ENCODE peak calls at places on chromosomes 2 and 18, in six cellular contexts. B is body of pancreas, R is kidney, O is adrenal gland, F is pancreas, D is PC-3. K is an unnamed sample.

GRCh38 chr2:54208364-54209240 is 47.4 kb downstream of the TSPYL6 start:
- DNase-seq in B (no peak), R (no peak), O (no peak), F (no peak), D (no peak), K (no peak)

GRCh38 chr2:210225461-210225798 is 183 bp upstream of the ACADL start:
- DNase-seq in B (no peak), R (no peak), O (no peak), F (no peak), D (no peak), K (no peak)

GRCh38 chr18:72878561-72878960 is 10.8 kb upstream of the NETO1 start:
- DNase-seq in B (no peak), R (no peak), O (no peak), F (no peak), D (no peak), K (no peak)

GRCh38 chr2:130302164-130302886 is 40.4 kb upstream of the IMP4 start:
- DNase-seq in B (no peak), R (no peak), O (no peak), F (no peak), D (no peak), K (no peak)

GRCh38 chr2:37376421-37377186 is 32.2 kb downstream of the QPCT start:
- DNase-seq in B (peak; percentile 14), R (no peak), O (peak; percentile 86), F (no peak), D (peak; percentile 95), K (no peak)

GRCh38 chr2:99674031-99674430 is 184.2 kb upstream of the REV1 start:
- DNase-seq in B (no peak), R (no peak), O (no peak), F (no peak), D (no peak), K (no peak)

GRCh38 chr2:100773538-100773937 is 46.4 kb upstream of the NPAS2 start:
- DNase-seq in B (no peak), R (no peak), O (no peak), F (no peak), D (no peak), K (no peak)

GRCh38 chr2:219155054-219155644 is 5.5 kb downstream of the NHEJ1 start:
- DNase-seq in B (peak; percentile 51), R (no peak), O (peak; percentile 56), F (no peak), D (peak; percentile 89), K (no peak)

GRCh38 chr18:21638822-21639221 is 26.7 kb downstream of the SNRPD1 start:
- DNase-seq in B (no peak), R (no peak), O (no peak), F (no peak), D (no peak), K (no peak)

GRCh38 chr2:152561251-152561650 is 156.0 kb downstream of the PRPF40A start:
- DNase-seq in B (no peak), R (no peak), O (no peak), F (no peak), D (no peak), K (no peak)

GRCh38 chr2:234098675-234099195 is 48.2 kb downstream of the SPP2 start:
- DNase-seq in B (no peak), R (no peak), O (no peak), F (no peak), D (no peak), K (no peak)

GRCh38 chr2:37349376-37349775 is 4.9 kb downstream of the QPCT start:
- DNase-seq in B (no peak), R (no peak), O (no peak), F (no peak), D (no peak), K (no peak)

GRCh38 chr2:54722641-54723299 is 692 bp upstream of the EML6 start:
- DNase-seq in B (peak; percentile 9), R (no peak), O (peak; percentile 50), F (no peak), D (peak; percentile 31), K (no peak)

GRCh38 chr2:157901325-157901724 is 25.2 kb upstream of the ACVR1 start:
- DNase-seq in B (no peak), R (no peak), O (no peak), F (no peak), D (no peak), K (no peak)

GRCh38 chr2:84636080-84636971 is 120.0 kb downstream of the DNAH6 start:
- DNase-seq in B (no peak), R (no peak), O (no peak), F (no peak), D (no peak), K (no peak)

GRCh38 chr2:132589966-132590365 is 80.0 kb downstream of the LYPD1 start:
- DNase-seq in B (no peak), R (no peak), O (no peak), F (no peak), D (no peak), K (no peak)

GRCh38 chr18:23963443-23964185 is 50.9 kb upstream of the TTC39C start:
- DNase-seq in B (no peak), R (no peak), O (no peak), F (no peak), D (peak; percentile 32), K (no peak)
- TF ChIP-seq CTCF in B (no peak), R (no peak), O (no peak), F (no peak), D (peak; percentile 44), K (no peak)

DNA sequence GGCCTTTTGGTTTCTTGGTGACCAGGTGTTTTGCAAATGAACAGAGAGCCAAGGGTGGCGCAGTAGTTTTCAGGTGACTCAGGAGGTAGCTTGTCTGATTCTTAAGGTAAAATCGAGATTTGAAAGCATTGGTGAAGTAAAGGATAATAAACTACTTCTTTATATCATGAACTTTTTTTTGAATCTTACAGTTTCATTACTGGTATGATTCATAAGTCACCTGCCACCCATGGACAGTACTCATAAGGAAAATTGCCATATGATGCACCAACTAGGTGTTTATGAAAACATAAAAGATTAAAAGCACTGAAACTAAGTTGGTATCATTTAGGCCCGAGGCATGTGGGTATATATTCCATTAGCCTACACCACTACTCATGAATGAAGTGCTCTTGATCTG is 84.1 kb upstream of the MGAT5 start:
- DNase-seq in B (no peak), R (no peak), O (no peak), F (no peak), D (no peak), K (no peak)
- TF ChIP-seq CTCF in B (no peak), R (no peak), O (no peak), F (no peak), D (no peak), K (no peak)

DNA sequence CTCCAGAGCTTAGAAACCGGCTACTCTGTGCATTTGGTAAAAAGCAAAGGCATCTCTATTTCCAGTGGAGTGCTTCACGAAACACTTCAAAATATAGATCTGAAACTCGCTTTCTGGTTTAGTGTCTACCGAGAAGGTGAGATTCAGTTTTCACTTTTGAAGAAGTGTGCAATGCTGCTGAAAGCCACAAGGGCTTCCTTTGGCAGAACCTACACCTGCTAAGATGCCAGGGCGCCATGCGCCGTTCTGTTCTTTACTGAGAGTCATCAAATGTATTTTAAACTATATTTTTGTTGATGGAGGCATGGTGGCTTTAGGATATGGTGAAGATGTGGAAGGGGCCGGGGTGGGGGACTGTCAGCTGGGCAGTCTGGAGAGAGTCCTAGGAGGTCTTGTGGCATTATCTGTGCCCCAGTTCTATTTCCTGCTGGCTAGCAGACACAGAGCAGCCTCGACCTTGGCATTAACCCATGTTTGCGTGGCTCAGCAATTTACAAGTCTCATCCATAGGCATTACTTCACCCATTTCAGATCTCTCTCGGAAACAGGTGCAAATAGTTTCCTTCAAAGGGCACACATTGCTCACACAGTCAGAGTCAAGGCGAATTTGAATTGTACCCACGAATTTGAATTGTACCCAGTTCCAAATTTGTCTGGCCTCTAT is 46.7 kb upstream of the KCNF1 start:
- DNase-seq in B (no peak), R (no peak), O (no peak), F (no peak), D (no peak), K (no peak)
- TF ChIP-seq CTCF in B (no peak), R (no peak), O (peak; percentile 22), F (no peak), D (peak; percentile 30), K (no peak)

GRCh38 chr2:109222422-109222821 is 93.4 kb downstream of the SH3RF3 start:
- DNase-seq in B (no peak), R (no peak), O (no peak), F (no peak), D (no peak), K (no peak)

GRCh38 chr2:109226128-109226527 is 97.1 kb downstream of the SH3RF3 start:
- DNase-seq in B (no peak), R (no peak), O (peak; percentile 50), F (no peak), D (no peak), K (no peak)

GRCh38 chr2:109223490-109223889 is 94.5 kb downstream of the SH3RF3 start:
- DNase-seq in B (no peak), R (no peak), O (no peak), F (no peak), D (no peak), K (no peak)

GRCh38 chr2:109225170-109225775 is 96.3 kb downstream of the SH3RF3 start:
- DNase-seq in B (no peak), R (no peak), O (peak; percentile 13), F (no peak), D (no peak), K (no peak)

GRCh38 chr2:109222825-109223471 is 93.9 kb downstream of the SH3RF3 start:
- DNase-seq in B (no peak), R (no peak), O (peak; percentile 20), F (no peak), D (no peak), K (no peak)
- TF ChIP-seq CTCF in B (no peak), R (no peak), O (no peak), F (no peak), D (peak; percentile 21), K (no peak)

GRCh38 chr2:165563468-165564225 is 94.1 kb downstream of the CSRNP3 start:
- DNase-seq in B (no peak), R (no peak), O (no peak), F (no peak), D (peak; percentile 47), K (no peak)
- TF ChIP-seq CTCF in B (no peak), R (no peak), O (no peak), F (no peak), D (peak; percentile 70), K (peak; percentile 42)